ENCODE peak calls at places on chromosome 19, in seven cellular contexts. O, M, Z, C, U, E and X are unnamed samples.

GRCh38 chr19:11587302-11587972 is 9.8 kb upstream of the ZNF627 start:
- DNase-seq in U (peak), Z (peak), C (peak), E (peak), M (peak), O (peak), X (peak)

GRCh38 chr19:41478171-41478570 is 35.2 kb downstream of the ERICH4 start:
- DNase-seq in Z (no peak), E (no peak), M (no peak), O (no peak), U (no peak), C (no peak), X (no peak)

GRCh38 chr19:2728783-2729387 is 7.7 kb upstream of the DIRAS1 start:
- DNase-seq in M (no peak), Z (no peak), C (no peak), O (no peak), E (no peak), U (no peak), X (no peak)

GRCh38 chr19:57248646-57249045 is 8.2 kb downstream of the ZNF805 start:
- DNase-seq in C (no peak), Z (no peak), O (no peak), E (no peak), M (no peak), U (no peak), X (no peak)

GRCh38 chr19:15285896-15286591 is 46.3 kb downstream of the BRD4 start:
- DNase-seq in C (no peak), M (no peak), U (no peak), Z (no peak), O (no peak), E (no peak), X (no peak)

GRCh38 chr19:28632357-28633076 is 580.4 kb downstream of the UQCRFS1 start:
- DNase-seq in U (no peak), M (no peak), E (no peak), O (no peak), C (no peak), Z (no peak), X (no peak)

GRCh38 chr19:4140237-4140711 is 13.2 kb upstream of the CREB3L3 start:
- DNase-seq in Z (peak), M (no peak), E (peak), C (no peak), U (peak), O (peak), X (peak)

GRCh38 chr19:6674868-6675305 is 4.9 kb upstream of the TNFSF14 start:
- DNase-seq in E (peak), O (peak), U (peak), C (no peak), M (peak), Z (peak), X (no peak)

GRCh38 chr19:55809381-55810058 is 22.3 kb downstream of the NLRP11 start:
- DNase-seq in M (peak), O (peak), E (peak), Z (peak), U (peak), C (no peak), X (no peak)

GRCh38 chr19:49447485-49448431 is 3.9 kb downstream of the PIH1D1 start:
- DNase-seq in O (no peak), M (peak), E (peak), U (no peak), Z (no peak), C (no peak), X (no peak)

GRCh38 chr19:35977446-35978222 is 17.4 kb upstream of the SDHAF1 start:
- DNase-seq in M (no peak), E (no peak), C (no peak), O (no peak), Z (no peak), U (no peak), X (peak)
- TF ChIP-seq CTCF in M (no peak), E (peak), C (no peak), O (peak), Z (no peak), U (no peak), X (peak)

DNA sequence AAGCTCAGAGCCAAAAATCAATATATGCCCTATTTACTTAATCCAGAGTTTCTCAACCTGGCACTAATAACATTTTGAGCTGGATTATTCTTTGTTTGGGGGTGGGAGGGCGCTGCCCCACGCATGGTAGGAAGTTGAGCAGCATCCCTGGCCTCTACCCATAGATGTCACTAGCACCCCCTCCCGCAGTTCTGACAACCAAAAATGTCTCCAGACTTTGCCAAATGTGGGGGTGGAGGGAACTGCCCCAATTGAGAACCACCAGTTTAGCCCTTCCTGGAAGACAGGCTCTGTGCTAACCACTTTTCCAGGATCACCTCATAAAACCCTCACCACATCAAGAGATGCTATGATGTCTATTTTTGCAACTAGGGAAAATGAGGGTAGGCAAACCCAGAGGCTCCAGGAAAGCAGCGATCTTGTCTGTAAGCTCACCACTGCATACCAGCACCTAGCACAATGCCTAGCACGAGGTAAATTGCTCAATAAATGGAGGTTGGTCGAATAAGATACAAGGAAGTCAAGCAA is 1.1 kb downstream of the TRIR start:
- DNase-seq in O (peak), U (no peak), M (no peak), C (no peak), Z (peak), E (peak), X (no peak)
- TF ChIP-seq CTCF in O (peak), U (no peak), M (no peak), C (no peak), Z (peak), E (peak), X (peak)

GRCh38 chr19:18726417-18726767 is 42.9 kb downstream of the CRTC1 start:
- DNase-seq in C (no peak), E (no peak), M (no peak), O (no peak), U (no peak), Z (no peak), X (no peak)

GRCh38 chr19:18726846-18727245 is 43.4 kb downstream of the CRTC1 start:
- DNase-seq in M (no peak), C (no peak), E (no peak), O (no peak), Z (no peak), U (no peak), X (no peak)

GRCh38 chr19:18729933-18730530 is 46.6 kb downstream of the CRTC1 start:
- DNase-seq in M (no peak), E (no peak), Z (no peak), C (no peak), O (no peak), U (no peak), X (no peak)

GRCh38 chr19:18723871-18724377 is 40.4 kb downstream of the CRTC1 start:
- DNase-seq in E (no peak), Z (no peak), U (no peak), C (no peak), M (no peak), O (no peak), X (no peak)

DNA sequence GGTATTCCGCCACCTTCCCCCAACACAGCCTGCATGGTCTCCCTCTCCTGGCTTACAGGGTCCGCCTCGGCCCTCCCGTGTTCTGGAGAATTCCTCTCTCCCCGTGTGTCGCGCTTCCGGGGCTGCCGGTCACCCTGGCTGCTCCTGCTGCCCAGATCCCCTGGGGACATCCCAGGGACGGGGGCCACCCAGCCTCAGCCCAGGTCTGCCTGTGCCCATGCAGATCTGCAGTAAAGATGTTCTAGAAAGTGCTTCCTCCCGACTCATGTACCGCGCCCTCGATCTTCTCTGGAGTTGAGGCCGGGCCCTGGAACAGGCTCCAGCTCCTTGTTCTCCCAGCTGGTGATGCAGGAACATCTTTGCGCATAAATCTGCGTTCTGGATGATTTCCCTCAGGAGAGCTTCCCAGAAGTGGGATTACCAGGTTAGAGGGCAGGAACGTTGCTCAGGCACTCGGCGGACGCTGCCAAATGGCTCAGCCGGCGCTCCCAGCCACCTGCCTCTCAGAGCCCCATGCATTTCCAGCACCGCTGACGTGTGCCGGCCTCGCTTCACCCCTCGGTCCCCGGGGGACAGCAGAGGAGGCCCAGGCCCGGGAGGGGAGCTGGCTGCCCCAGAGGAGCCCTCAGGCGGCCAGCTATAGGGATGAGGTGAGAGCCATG is 42.4 kb downstream of the CRTC1 start:
- DNase-seq in U (no peak), E (no peak), M (no peak), C (no peak), O (no peak), Z (no peak), X (no peak)
- TF ChIP-seq CTCF in U (no peak), E (no peak), M (no peak), C (no peak), O (no peak), Z (no peak), X (no peak)

DNA sequence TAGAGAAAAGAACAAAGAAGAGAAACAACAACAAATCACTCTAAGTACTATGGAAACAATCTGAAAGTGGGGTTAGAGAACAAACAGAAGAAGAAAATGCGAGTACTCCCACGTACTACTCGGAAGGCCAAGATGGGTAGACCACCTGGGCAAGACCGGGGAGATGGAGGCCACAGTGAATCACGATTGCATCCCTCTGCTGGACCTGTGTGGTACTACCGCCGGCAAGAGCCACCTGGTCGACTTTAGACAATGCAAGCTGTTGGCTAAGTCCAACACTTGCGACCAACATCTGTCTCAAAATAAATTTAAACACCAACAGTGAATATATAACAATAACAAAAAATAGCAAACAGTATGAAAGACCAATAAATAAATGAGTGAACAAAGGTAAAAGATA is 45.5 kb upstream of the ZNF91 start:
- DNase-seq in O (no peak), U (no peak), E (no peak), Z (no peak), C (no peak), M (no peak), X (no peak)
- TF ChIP-seq CTCF in O (peak), U (no peak), E (no peak), Z (peak), C (no peak), M (peak), X (no peak)

DNA sequence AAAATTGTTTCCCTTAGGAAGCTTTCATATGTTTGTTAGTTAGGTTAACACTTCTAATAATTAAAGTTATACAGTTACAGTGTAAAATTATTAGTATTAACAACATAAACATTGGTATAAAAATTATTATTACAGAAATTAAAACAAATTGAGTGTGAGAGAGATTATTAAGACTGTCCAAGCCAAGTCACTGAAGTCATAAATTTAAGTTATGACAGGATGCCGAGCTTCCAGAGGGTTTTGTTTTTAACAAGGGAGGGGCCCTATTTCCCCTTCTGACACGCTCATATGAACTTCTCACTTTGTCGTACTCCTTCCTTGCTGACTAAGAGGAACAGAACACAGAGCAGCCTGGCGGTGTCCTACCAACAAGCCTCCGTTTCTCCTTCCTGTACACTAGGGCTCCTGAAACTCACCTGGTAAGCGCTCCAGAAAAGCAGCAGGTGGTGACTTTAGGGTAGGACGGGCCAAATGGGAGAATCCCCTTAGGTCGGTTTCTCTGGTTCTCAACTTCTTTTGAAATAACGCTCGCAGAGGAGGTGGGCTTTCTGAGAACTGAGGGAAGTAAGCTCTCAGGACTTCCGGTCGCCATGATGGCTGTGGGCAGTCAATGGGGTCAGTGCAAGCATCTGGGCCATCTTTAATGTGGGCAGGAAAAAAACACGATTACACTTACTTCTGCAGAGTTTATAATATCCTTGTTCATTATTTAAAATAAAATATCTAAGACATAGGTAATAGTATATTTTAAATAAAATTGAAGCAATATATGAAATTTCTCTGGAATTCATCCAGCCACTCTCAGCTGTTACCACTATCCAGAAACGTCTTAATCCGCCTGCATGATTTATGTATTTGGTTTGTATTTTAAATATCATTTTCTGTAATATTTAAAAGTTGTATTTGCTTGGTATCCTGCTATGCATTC is at the start of gene CARD8:
- DNase-seq in C (peak), E (peak), M (peak), O (peak), Z (peak), U (peak), X (no peak)
- TF ChIP-seq CTCF in C (no peak), E (peak), M (no peak), O (peak), Z (peak), U (no peak), X (no peak)

DNA sequence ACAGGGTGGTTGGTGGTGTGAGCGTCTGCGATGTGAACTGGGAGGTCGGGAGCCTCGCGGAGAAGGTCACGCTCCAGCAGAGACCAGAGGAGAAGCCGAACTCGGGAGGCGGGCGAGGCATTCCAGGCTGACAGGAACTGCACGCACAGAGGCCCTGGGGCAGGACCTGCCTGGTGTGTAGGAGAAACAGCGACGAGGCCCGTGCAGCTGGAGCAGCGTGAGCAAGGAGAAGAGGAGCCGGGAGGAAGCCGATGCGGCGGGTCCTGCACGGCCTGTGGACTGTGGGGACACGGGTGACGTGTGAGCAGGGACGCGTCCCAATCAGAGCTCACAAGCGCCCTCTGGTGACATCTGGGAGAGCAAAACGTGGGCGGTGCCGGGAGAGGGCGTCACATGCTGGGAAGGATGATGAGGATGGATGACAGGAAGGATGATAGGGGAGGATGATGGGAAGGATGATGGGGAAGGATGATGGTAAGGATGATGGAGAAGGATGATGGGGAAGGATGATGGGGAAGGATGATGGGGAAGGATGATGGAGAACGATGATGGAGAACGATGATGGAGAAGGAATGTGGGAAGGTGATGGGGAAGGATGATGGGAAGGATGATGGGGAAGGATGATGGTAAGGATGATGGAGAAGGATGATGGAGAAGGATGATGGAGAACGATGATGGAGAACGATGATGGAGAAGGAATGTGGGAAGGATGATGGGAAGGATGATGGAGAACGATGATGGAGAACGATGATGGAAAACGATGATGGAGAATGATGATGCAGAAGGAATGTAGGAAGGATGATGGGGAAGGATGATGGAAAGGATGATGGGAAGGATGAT is 16.1 kb upstream of the MADCAM1 start:
- DNase-seq in C (no peak), M (peak), E (no peak), O (peak), Z (peak), U (no peak), X (no peak)
- TF ChIP-seq CTCF in C (no peak), M (peak), E (peak), O (peak), Z (peak), U (peak), X (peak)

GRCh38 chr19:18899624-18900560 is 3.9 kb upstream of the CERS1 start:
- DNase-seq in M (no peak), Z (no peak), E (no peak), O (no peak), C (no peak), U (no peak), X (no peak)
- TF ChIP-seq CTCF in M (no peak), Z (no peak), E (no peak), O (no peak), C (no peak), U (no peak), X (no peak)